ENCODE peak calls at places on chromosomes 13 and 19, in five cellular contexts. W is H1, P is neuronal stem cell, V is mesenchymal stem cell, K is trophoblast cell. O is an unnamed sample.
A peak's percentile ranks its signal among the peaks of the same experiment; 100 is the strongest.

GRCh38 chr13:40161008-40161694 is 505.3 kb downstream of the FOXO1 start:
- DNase-seq in K (no peak), P (no peak), W (no peak), V (peak; percentile 31), O (no peak)

GRCh38 chr19:50203281-50204080 is at the start of gene MYH14:
- DNase-seq in P (peak; percentile 93), V (no peak), K (no peak), W (peak; percentile 96), O (peak; percentile 96)

GRCh38 chr19:35228177-35228930 is at the start of gene FAM187B:
- DNase-seq in W (no peak), V (no peak), P (no peak), K (no peak), O (no peak)

GRCh38 chr13:75319244-75319643 is 162.7 kb downstream of the TBC1D4 start:
- DNase-seq in W (no peak), P (no peak), V (peak; percentile 38), K (no peak), O (no peak)

GRCh38 chr13:111396457-111396856 is 76.0 kb downstream of the TEX29 start:
- DNase-seq in K (no peak), P (no peak), V (no peak), W (no peak), O (peak; percentile 24)

GRCh38 chr13:63433546-63434150 is 2018.0 kb upstream of the PCDH20 start:
- DNase-seq in W (no peak), P (no peak), V (no peak), K (no peak), O (no peak)

GRCh38 chr13:80131204-80131603 is 209.7 kb downstream of the SPRY2 start:
- DNase-seq in W (no peak), K (no peak), V (peak; percentile 80), P (no peak), O (peak; percentile 38)

GRCh38 chr19:39237200-39238184 is 7.3 kb downstream of the IFNL3 start:
- DNase-seq in K (peak; percentile 63), P (no peak), W (no peak), V (no peak), O (peak; percentile 71)

GRCh38 chr19:5042556-5042955 is 73.6 kb downstream of the KDM4B start:
- DNase-seq in W (no peak), K (peak; percentile 21), V (no peak), P (no peak), O (no peak)

GRCh38 chr19:51410950-51411748 is 6.3 kb downstream of the SIGLEC10 start:
- DNase-seq in V (no peak), W (no peak), P (no peak), K (no peak), O (no peak)

GRCh38 chr13:98313938-98314292 is 136.8 kb upstream of the RNF113B start:
- DNase-seq in V (no peak), P (no peak), W (no peak), K (no peak), O (no peak)

GRCh38 chr19:35248310-35249145 is at the start of gene LSR:
- DNase-seq in P (peak; percentile 88), K (peak; percentile 87), V (no peak), W (peak; percentile 93), O (peak; percentile 95)

GRCh38 chr13:47332149-47332548 is 435.3 kb upstream of the HTR2A start:
- DNase-seq in K (no peak), V (peak; percentile 32), P (no peak), W (no peak), O (no peak)

GRCh38 chr19:19774354-19775033 is 41.6 kb upstream of the ZNF14 start:
- DNase-seq in W (no peak), P (no peak), V (peak; percentile 37), K (no peak), O (no peak)

GRCh38 chr13:36298535-36299068 is 988 bp upstream of the CCDC169 start:
- DNase-seq in P (peak; percentile 80), K (no peak), W (peak; percentile 56), V (peak; percentile 11), O (peak; percentile 75)

GRCh38 chr13:99956473-99957349 is 14.9 kb downstream of the ZIC5 start:
- DNase-seq in V (no peak), W (peak; percentile 70), K (no peak), P (no peak), O (peak; percentile 56)

GRCh38 chr13:20182231-20182846 is 10.4 kb downstream of the GJB2 start:
- DNase-seq in W (no peak), K (peak; percentile 38), V (peak; percentile 75), P (peak; percentile 74), O (peak; percentile 66)

GRCh38 chr13:30932481-30933333 is at the start of gene TEX26:
- DNase-seq in V (peak; percentile 47), P (peak; percentile 61), W (peak; percentile 86), K (no peak), O (peak; percentile 88)

GRCh38 chr13:103510007-103510406 is 443.8 kb upstream of the SLC10A2 start:
- DNase-seq in K (no peak), W (no peak), P (no peak), V (no peak), O (no peak)

GRCh38 chr13:34340534-34340933 is 522.6 kb downstream of the RFC3 start:
- DNase-seq in V (peak; percentile 37), K (no peak), P (no peak), W (no peak), O (no peak)

GRCh38 chr13:62168891-62169290 is 753.2 kb upstream of the PCDH20 start:
- DNase-seq in P (no peak), K (no peak), V (no peak), W (no peak), O (no peak)

GRCh38 chr19:45423033-45423588 is 606 bp downstream of the ERCC1 start:
- DNase-seq in P (no peak), K (no peak), V (no peak), W (no peak), O (no peak)

GRCh38 chr19:7905298-7905697 is 1.6 kb downstream of the MAP2K7 start:
- DNase-seq in P (no peak), V (no peak), W (no peak), K (no peak), O (no peak)

GRCh38 chr13:93794197-93794885 is 567.7 kb downstream of the GPC6 start:
- DNase-seq in W (no peak), V (no peak), P (no peak), K (no peak), O (no peak)

GRCh38 chr19:19443283-19443682 is 37.8 kb downstream of the GATAD2A start:
- DNase-seq in P (no peak), W (no peak), K (no peak), V (no peak), O (no peak)

GRCh38 chr13:77565635-77566034 is 30.1 kb downstream of the SCEL start:
- DNase-seq in K (peak; percentile 11), P (peak; percentile 3), W (no peak), V (peak; percentile 45), O (no peak)

GRCh38 chr19:41449079-41449864 is 6.3 kb downstream of the ERICH4 start:
- DNase-seq in V (peak; percentile 68), W (peak; percentile 90), P (peak; percentile 79), K (peak; percentile 35), O (peak; percentile 91)

GRCh38 chr19:22137791-22138190 is 59.0 kb downstream of the ZNF676 start:
- DNase-seq in V (no peak), W (no peak), K (no peak), P (no peak), O (no peak)

DNA sequence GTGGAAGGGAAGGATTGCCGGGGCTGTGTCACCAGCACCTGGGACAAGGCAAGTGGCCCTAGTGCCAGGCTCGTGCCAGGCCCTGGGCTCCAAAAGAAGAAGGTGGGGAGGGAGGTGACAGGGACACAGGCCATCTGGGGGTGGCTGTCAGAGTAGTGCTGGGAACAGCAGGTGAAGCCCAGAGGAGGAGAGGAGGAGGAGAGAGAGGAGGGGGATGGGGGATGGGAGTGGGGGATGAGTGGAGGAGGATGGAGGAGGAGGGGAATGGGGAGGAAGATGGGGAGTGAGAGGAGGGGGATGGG is 18.7 kb downstream of the LSM4 start:
- DNase-seq in P (no peak), K (no peak), V (no peak), W (no peak), O (no peak)
- H2BK12ac ChIP-seq in P (peak overlapping the region; percentile 73), K (peak overlapping the region; percentile 87), V (peak overlapping the region; percentile 98), W (peak overlapping the region; percentile 27), O (no peak overlapping the region)

DNA sequence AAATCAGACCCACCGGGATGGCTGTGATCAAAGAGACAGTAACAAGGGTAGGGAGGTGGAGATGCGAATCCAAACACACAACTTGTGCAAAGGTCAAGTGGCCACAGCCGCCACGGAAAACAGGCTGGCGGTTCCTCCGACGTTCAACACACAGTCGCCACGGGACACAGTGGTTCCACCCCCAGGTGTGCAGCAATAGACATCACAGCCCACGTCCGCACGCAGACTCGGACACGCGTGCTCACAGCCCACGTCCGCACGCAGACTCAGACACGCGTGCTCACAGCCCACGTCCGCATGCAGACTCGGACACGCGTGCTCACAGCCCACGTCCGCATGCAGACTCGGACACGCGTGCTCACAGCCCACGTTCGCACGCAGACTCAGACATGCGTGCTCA is 70.1 kb downstream of the RASA3 start:
- DNase-seq in W (no peak), P (no peak), K (no peak), V (no peak), O (no peak)
- H3K4me1 ChIP-seq in W (peaks cover 13% of the 10 kb centered on the region), P (peaks cover 33% of the 10 kb centered on the region), K (peaks cover 22% of the 10 kb centered on the region), V (peaks cover 73% of the 10 kb centered on the region), O (no peaks in the 10 kb centered on the region)

DNA sequence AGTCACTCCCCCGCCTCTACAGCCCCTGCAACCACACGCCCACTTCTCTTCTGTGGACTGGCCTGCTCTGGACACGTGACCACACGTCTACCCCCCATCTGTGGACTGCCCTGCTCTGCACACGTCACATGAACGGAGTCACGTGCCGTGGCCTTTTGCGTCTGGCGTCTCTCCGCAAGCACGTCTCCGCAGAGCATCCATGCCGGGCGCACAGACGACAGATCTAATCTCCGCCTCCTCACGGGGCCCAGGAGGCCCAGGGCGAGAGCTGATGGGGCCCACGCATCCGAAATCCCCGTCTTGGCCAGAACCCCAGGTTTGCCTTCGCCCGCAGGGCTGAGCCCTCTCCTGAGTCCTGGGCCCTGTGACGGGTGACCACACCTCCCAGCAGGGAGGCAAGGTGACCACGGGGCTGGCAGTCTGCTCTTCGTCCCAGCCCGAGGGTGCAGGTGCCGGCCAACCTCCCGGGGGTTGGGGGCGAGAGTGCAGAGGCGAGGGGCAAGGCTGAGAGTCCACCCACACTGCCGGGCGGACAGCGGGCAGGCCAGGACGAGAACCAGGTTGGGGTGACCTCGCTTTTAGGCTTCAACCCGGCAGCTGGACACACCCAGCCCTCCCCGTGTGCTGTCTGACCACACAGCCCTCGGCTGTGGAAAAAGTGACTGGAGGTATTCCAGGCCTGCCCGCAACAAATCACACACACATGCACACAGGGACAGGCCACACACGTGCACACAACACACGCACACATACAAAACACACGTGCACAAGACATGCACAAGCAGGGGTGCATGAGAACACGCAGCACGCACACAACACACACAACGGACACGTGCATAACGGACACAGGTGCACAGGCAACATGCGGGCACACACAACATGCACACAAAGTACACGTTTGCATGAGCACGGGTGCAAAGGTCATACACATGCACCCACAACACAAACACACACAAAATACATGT is 3.9 kb downstream of the SBNO2 start:
- DNase-seq in W (no peak), V (peak; percentile 54), K (no peak), P (no peak), O (no peak)
- H4K91ac ChIP-seq in W (peak overlapping the region; percentile 95), V (no peak overlapping the region), K (no peak overlapping the region), P (no peak overlapping the region), O (no peak overlapping the region)

GRCh38 chr13:49346460-49346859 is 97.4 kb downstream of the CAB39L start:
- DNase-seq in V (no peak), W (no peak), P (no peak), K (no peak), O (no peak)
- H2BK12ac ChIP-seq in V (no peak overlapping the region), W (no peak overlapping the region), P (no peak overlapping the region), K (no peak overlapping the region), O (no peak overlapping the region)